ENCODE peak calls at places on chromosomes 12 and 14, in eight cellular contexts. One of them, this sample, is unnamed.

GRCh38 chr12:63038361-63039100 is 103.6 kb upstream of the PPM1H start:
- DNase-seq in stomach: no peak
- DNase-seq in transverse colon: no peak
- DNase-seq in HCT116: no peak
- DNase-seq in esophagus squamous epithelium: no peak
- DNase-seq in heart left ventricle: no peak
- DNase-seq in gastrocnemius medialis: no peak
- DNase-seq in adrenal gland: no peak
- DNase-seq in this sample: no peak

GRCh38 chr14:89578048-89578619 is 161.1 kb upstream of the FOXN3 start:
- DNase-seq in stomach: no peak
- DNase-seq in transverse colon: no peak
- DNase-seq in HCT116: no peak
- DNase-seq in esophagus squamous epithelium: no peak
- DNase-seq in heart left ventricle: no peak
- DNase-seq in gastrocnemius medialis: no peak
- DNase-seq in adrenal gland: no peak
- DNase-seq in this sample: no peak

GRCh38 chr14:103696466-103697071 is 18.7 kb downstream of the XRCC3 start:
- DNase-seq in stomach: no peak
- DNase-seq in transverse colon: peak
- DNase-seq in HCT116: no peak
- DNase-seq in esophagus squamous epithelium: no peak
- DNase-seq in heart left ventricle: peak
- DNase-seq in gastrocnemius medialis: no peak
- DNase-seq in adrenal gland: peak
- DNase-seq in this sample: no peak

GRCh38 chr12:76010732-76011458 is 20.7 kb downstream of the PHLDA1 start:
- DNase-seq in stomach: no peak
- DNase-seq in transverse colon: no peak
- DNase-seq in HCT116: no peak
- DNase-seq in esophagus squamous epithelium: no peak
- DNase-seq in heart left ventricle: no peak
- DNase-seq in gastrocnemius medialis: no peak
- DNase-seq in adrenal gland: no peak
- DNase-seq in this sample: no peak

GRCh38 chr12:5487971-5488955 is 56.4 kb downstream of the NTF3 start:
- DNase-seq in stomach: no peak
- DNase-seq in transverse colon: no peak
- DNase-seq in HCT116: no peak
- DNase-seq in esophagus squamous epithelium: no peak
- DNase-seq in heart left ventricle: no peak
- DNase-seq in gastrocnemius medialis: no peak
- DNase-seq in adrenal gland: no peak
- DNase-seq in this sample: no peak

GRCh38 chr12:27207626-27208413 is 36.3 kb upstream of the STK38L start:
- DNase-seq in stomach: no peak
- DNase-seq in transverse colon: no peak
- DNase-seq in HCT116: no peak
- DNase-seq in esophagus squamous epithelium: no peak
- DNase-seq in heart left ventricle: no peak
- DNase-seq in gastrocnemius medialis: no peak
- DNase-seq in adrenal gland: no peak
- DNase-seq in this sample: no peak

GRCh38 chr12:32176606-32177005 is 70.0 kb downstream of the BICD1 start:
- DNase-seq in stomach: no peak
- DNase-seq in transverse colon: no peak
- DNase-seq in HCT116: no peak
- DNase-seq in esophagus squamous epithelium: no peak
- DNase-seq in heart left ventricle: no peak
- DNase-seq in gastrocnemius medialis: no peak
- DNase-seq in adrenal gland: no peak
- DNase-seq in this sample: no peak

GRCh38 chr12:109523071-109523470 is 45.6 kb downstream of the UBE3B start:
- DNase-seq in stomach: no peak
- DNase-seq in transverse colon: no peak
- DNase-seq in HCT116: no peak
- DNase-seq in esophagus squamous epithelium: no peak
- DNase-seq in heart left ventricle: peak
- DNase-seq in gastrocnemius medialis: no peak
- DNase-seq in adrenal gland: no peak
- DNase-seq in this sample: no peak

GRCh38 chr12:66963901-66964300 is 285.0 kb upstream of the GRIP1 start:
- DNase-seq in stomach: no peak
- DNase-seq in transverse colon: no peak
- DNase-seq in HCT116: no peak
- DNase-seq in esophagus squamous epithelium: no peak
- DNase-seq in heart left ventricle: no peak
- DNase-seq in gastrocnemius medialis: no peak
- DNase-seq in adrenal gland: no peak
- DNase-seq in this sample: no peak

DNA sequence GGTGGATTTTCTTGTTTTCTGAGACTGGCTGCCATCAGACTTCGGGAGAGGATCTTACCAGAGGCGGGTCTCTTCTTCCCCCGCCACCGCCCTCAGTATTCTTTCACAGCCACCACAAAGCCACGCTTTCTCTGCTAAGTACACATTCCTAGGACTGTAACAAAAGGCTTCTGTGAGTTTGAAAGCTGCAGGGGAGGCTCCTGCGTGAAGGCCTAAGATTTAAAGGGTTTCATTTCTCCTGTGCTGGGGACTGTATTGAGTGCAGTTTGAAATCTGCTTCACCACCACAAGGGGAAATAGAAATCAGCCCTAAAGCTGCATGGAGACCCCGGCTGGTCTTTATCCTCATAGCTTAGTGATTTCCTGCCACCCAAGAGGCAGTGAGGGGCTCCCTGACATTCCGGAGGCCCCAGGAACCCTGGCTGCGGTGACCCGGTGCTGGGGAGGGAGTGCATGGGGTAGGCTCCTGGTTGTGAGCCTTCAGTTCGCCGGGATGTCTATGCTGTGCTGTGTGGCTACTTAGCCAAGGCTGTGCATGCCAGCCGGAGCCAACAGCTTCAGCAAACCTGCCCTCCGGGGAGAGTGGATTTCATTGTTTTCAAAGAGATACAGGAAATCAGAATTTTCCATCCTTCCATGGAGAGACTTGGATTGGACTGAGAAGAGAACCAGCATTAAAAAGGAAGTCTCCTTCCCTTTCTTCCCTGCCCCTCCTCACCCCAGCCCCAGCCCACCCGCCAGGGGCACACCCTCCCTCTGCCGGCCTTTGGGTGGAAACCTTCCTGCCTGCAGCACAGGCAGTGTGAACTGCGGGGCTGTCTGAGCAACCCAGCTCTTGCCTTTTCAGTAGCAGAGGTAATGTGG is 163.3 kb downstream of the ETV6 start:
- DNase-seq in stomach: no peak
- DNase-seq in transverse colon: peak
- DNase-seq in HCT116: no peak
- DNase-seq in esophagus squamous epithelium: no peak
- DNase-seq in heart left ventricle: peak
- DNase-seq in gastrocnemius medialis: no peak
- DNase-seq in adrenal gland: peak
- DNase-seq in this sample: no peak
- TF ChIP-seq POLR2A in stomach: no peak
- TF ChIP-seq POLR2A in transverse colon: no peak
- TF ChIP-seq POLR2A in HCT116: no peak
- TF ChIP-seq POLR2A in esophagus squamous epithelium: no peak
- TF ChIP-seq POLR2A in heart left ventricle: no peak
- TF ChIP-seq POLR2A in gastrocnemius medialis: no peak
- TF ChIP-seq POLR2A in adrenal gland: no peak
- TF ChIP-seq POLR2A in this sample: no peak

DNA sequence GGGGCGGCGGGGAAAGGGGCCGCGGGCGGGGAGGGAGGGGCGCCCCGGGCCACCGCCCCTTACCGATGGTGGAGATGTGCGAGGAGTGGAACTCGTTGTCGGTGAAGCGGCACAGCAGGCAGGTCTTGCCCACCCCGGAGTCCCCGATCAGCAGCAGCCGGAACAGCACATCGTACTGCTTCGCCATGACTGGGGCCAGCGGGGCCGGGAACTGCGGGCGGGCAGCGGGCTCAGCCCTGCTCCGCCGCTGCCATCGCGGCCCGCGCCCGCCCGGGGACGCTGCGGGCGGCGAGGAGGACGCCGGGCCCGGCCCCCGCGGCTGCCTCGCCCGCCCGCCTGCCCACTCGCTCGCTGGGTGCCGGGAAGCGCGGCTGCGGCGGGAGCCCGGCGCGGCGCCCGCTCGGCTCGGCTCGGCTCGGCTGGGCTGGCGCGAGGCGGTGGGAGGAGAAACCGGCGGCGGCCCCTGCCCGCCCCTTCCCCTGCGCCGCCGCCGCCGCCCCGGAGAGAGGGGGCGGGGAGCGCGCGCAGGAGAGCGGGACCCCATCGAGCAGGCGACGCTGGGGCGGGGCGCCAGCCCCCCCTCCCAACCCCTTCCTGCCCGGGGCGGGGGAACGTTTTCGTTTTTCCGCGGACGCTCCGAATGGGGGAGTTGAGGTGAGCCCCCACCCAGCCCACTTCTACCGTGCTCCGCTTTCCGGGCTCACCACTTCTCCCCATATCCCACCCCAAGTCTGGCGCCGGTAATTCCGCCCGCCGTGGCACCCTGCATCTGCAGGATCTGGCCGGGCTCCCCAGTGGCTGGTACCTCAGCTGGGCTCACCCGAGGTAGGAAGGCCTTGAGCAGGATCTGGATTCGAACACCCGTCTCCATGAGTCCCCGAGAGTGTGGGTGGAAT is at the start of gene RAB15:
- DNase-seq in stomach: peak
- DNase-seq in transverse colon: peak
- DNase-seq in HCT116: no peak
- DNase-seq in esophagus squamous epithelium: no peak
- DNase-seq in heart left ventricle: peak
- DNase-seq in gastrocnemius medialis: no peak
- DNase-seq in adrenal gland: no peak
- DNase-seq in this sample: peak
- TF ChIP-seq POLR2A in stomach: no peak
- TF ChIP-seq POLR2A in transverse colon: no peak
- TF ChIP-seq POLR2A in HCT116: no peak
- TF ChIP-seq POLR2A in esophagus squamous epithelium: no peak
- TF ChIP-seq POLR2A in heart left ventricle: no peak
- TF ChIP-seq POLR2A in gastrocnemius medialis: no peak
- TF ChIP-seq POLR2A in adrenal gland: no peak
- TF ChIP-seq POLR2A in this sample: no peak

GRCh38 chr12:104215638-104216297 is at the start of gene TXNRD1:
- DNase-seq in stomach: peak
- DNase-seq in transverse colon: peak
- DNase-seq in HCT116: peak
- DNase-seq in esophagus squamous epithelium: peak
- DNase-seq in heart left ventricle: peak
- DNase-seq in gastrocnemius medialis: peak
- DNase-seq in adrenal gland: peak
- DNase-seq in this sample: peak
- TF ChIP-seq POLR2A in stomach: no peak
- TF ChIP-seq POLR2A in transverse colon: no peak
- TF ChIP-seq POLR2A in HCT116: no peak
- TF ChIP-seq POLR2A in esophagus squamous epithelium: peak
- TF ChIP-seq POLR2A in heart left ventricle: peak
- TF ChIP-seq POLR2A in gastrocnemius medialis: no peak
- TF ChIP-seq POLR2A in adrenal gland: peak
- TF ChIP-seq POLR2A in this sample: no peak

GRCh38 chr12:11759894-11760293 is 110.4 kb downstream of the ETV6 start:
- DNase-seq in stomach: no peak
- DNase-seq in transverse colon: no peak
- DNase-seq in HCT116: no peak
- DNase-seq in esophagus squamous epithelium: no peak
- DNase-seq in heart left ventricle: no peak
- DNase-seq in gastrocnemius medialis: no peak
- DNase-seq in adrenal gland: no peak
- DNase-seq in this sample: no peak

GRCh38 chr12:11765421-11765816 is 115.9 kb downstream of the ETV6 start:
- DNase-seq in stomach: no peak
- DNase-seq in transverse colon: no peak
- DNase-seq in HCT116: no peak
- DNase-seq in esophagus squamous epithelium: no peak
- DNase-seq in heart left ventricle: no peak
- DNase-seq in gastrocnemius medialis: no peak
- DNase-seq in adrenal gland: no peak
- DNase-seq in this sample: no peak

GRCh38 chr12:11761869-11762567 is 112.5 kb downstream of the ETV6 start:
- DNase-seq in stomach: no peak
- DNase-seq in transverse colon: peak
- DNase-seq in HCT116: no peak
- DNase-seq in esophagus squamous epithelium: no peak
- DNase-seq in heart left ventricle: no peak
- DNase-seq in gastrocnemius medialis: no peak
- DNase-seq in adrenal gland: no peak
- DNase-seq in this sample: no peak

GRCh38 chr12:11763760-11764520 is 114.5 kb downstream of the ETV6 start:
- DNase-seq in stomach: no peak
- DNase-seq in transverse colon: no peak
- DNase-seq in HCT116: no peak
- DNase-seq in esophagus squamous epithelium: no peak
- DNase-seq in heart left ventricle: no peak
- DNase-seq in gastrocnemius medialis: no peak
- DNase-seq in adrenal gland: no peak
- DNase-seq in this sample: no peak

DNA sequence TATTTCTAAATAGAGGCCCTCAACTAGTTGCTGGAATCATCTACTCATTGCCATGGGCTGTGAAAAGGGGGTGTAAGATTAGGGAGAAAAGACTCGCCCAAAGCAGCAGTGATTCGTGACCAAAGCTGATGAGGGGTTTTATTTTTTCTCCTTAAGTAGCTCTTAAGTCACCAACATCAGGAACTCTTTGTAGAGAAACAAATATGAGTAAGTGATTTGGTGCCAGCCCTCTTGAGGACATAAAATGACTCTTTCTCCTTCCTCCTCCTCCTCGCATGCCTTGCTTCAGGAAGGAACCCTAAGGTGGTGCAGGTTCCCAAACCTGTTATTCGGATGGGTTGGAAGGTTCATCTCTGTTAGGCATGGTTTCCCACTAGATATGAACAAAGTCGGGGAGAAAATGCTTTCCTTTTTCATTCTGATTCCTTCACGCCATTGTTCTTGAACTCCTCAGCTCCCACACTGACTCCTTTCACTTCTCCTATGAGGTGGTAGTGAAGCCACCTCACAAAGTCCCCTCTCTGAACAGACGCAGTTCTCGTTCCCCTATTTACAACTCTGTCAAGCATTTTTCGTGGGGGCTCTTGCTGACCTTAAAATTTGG is 113.4 kb downstream of the ETV6 start:
- DNase-seq in stomach: no peak
- DNase-seq in transverse colon: no peak
- DNase-seq in HCT116: no peak
- DNase-seq in esophagus squamous epithelium: no peak
- DNase-seq in heart left ventricle: no peak
- DNase-seq in gastrocnemius medialis: no peak
- DNase-seq in adrenal gland: no peak
- DNase-seq in this sample: no peak
- TF ChIP-seq POLR2A in stomach: no peak
- TF ChIP-seq POLR2A in transverse colon: no peak
- TF ChIP-seq POLR2A in HCT116: no peak
- TF ChIP-seq POLR2A in esophagus squamous epithelium: no peak
- TF ChIP-seq POLR2A in heart left ventricle: no peak
- TF ChIP-seq POLR2A in gastrocnemius medialis: no peak
- TF ChIP-seq POLR2A in adrenal gland: no peak
- TF ChIP-seq POLR2A in this sample: no peak

DNA sequence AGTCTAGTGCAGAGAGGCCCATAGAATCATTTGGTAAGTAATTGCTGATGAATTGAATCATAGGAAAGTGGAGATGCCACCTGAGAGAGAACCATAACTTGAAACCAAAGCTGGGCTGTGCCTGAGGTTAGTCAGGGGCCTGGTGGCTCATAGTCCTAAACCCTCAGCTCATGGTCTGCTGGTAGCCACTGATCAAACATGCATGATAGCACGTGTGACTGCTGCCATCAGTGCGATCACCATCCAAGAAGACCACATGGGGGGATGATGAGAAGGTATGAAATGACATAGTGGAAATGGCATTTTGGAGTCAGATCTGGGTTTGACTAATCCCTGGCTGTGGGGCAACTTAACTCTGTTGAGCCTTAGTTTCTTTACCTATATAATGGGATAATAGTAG is 190.5 kb downstream of the CACNA1C start:
- DNase-seq in stomach: no peak
- DNase-seq in transverse colon: no peak
- DNase-seq in HCT116: no peak
- DNase-seq in esophagus squamous epithelium: no peak
- DNase-seq in heart left ventricle: no peak
- DNase-seq in gastrocnemius medialis: no peak
- DNase-seq in adrenal gland: no peak
- DNase-seq in this sample: no peak
- TF ChIP-seq POLR2A in stomach: no peak
- TF ChIP-seq POLR2A in transverse colon: no peak
- TF ChIP-seq POLR2A in HCT116: no peak
- TF ChIP-seq POLR2A in esophagus squamous epithelium: no peak
- TF ChIP-seq POLR2A in heart left ventricle: no peak
- TF ChIP-seq POLR2A in gastrocnemius medialis: no peak
- TF ChIP-seq POLR2A in adrenal gland: no peak
- TF ChIP-seq POLR2A in this sample: no peak